ENCODE peak calls at places on chromosome 10, in five cellular contexts. One of them, this sample, is unnamed.
A peak's percentile ranks its signal among the peaks of the same experiment; 100 is the strongest.

GRCh38 chr10:132846631-132847415 is 60.9 kb upstream of the NKX6-2 start:
- DNase-seq in pancreas: peak; percentile 46
- DNase-seq in NCI-H1092 treated with DMSO at 0.1 percent for 48 hours: no peak
- DNase-seq in psoas muscle: peak; percentile 34
- DNase-seq in central memory CD8-positive, alpha-beta T cell: peak; percentile 6
- DNase-seq in this sample: no peak

GRCh38 chr10:12902959-12903358 is 98.6 kb downstream of the CCDC3 start:
- DNase-seq in pancreas: no peak
- DNase-seq in NCI-H1092 treated with DMSO at 0.1 percent for 48 hours: no peak
- DNase-seq in psoas muscle: no peak
- DNase-seq in central memory CD8-positive, alpha-beta T cell: no peak
- DNase-seq in this sample: no peak

GRCh38 chr10:79266543-79267312 is 80.5 kb upstream of the PPIF start:
- DNase-seq in pancreas: no peak
- DNase-seq in NCI-H1092 treated with DMSO at 0.1 percent for 48 hours: no peak
- DNase-seq in psoas muscle: peak; percentile 80
- DNase-seq in central memory CD8-positive, alpha-beta T cell: no peak
- DNase-seq in this sample: no peak

GRCh38 chr10:79046991-79047874 is 21.5 kb upstream of the ZMIZ1 start:
- DNase-seq in pancreas: peak; percentile 51
- DNase-seq in NCI-H1092 treated with DMSO at 0.1 percent for 48 hours: no peak
- DNase-seq in psoas muscle: no peak
- DNase-seq in central memory CD8-positive, alpha-beta T cell: no peak
- DNase-seq in this sample: no peak

GRCh38 chr10:44195120-44196007 is 189.5 kb downstream of the CXCL12 start:
- DNase-seq in pancreas: peak; percentile 69
- DNase-seq in NCI-H1092 treated with DMSO at 0.1 percent for 48 hours: no peak
- DNase-seq in psoas muscle: peak; percentile 80
- DNase-seq in central memory CD8-positive, alpha-beta T cell: no peak
- DNase-seq in this sample: no peak

GRCh38 chr10:27695704-27696103 is 49.9 kb downstream of the MKX start:
- DNase-seq in pancreas: no peak
- DNase-seq in NCI-H1092 treated with DMSO at 0.1 percent for 48 hours: no peak
- DNase-seq in psoas muscle: no peak
- DNase-seq in central memory CD8-positive, alpha-beta T cell: no peak
- DNase-seq in this sample: no peak

GRCh38 chr10:1754506-1755177 is 17.3 kb upstream of the ADARB2 start:
- DNase-seq in pancreas: no peak
- DNase-seq in NCI-H1092 treated with DMSO at 0.1 percent for 48 hours: no peak
- DNase-seq in psoas muscle: no peak
- DNase-seq in central memory CD8-positive, alpha-beta T cell: no peak
- DNase-seq in this sample: no peak

GRCh38 chr10:78337016-78337415 is 303.4 kb downstream of the RPS24 start:
- DNase-seq in pancreas: no peak
- DNase-seq in NCI-H1092 treated with DMSO at 0.1 percent for 48 hours: no peak
- DNase-seq in psoas muscle: no peak
- DNase-seq in central memory CD8-positive, alpha-beta T cell: no peak
- DNase-seq in this sample: no peak

GRCh38 chr10:121152935-121153334 is 301.8 kb downstream of the WDR11 start:
- DNase-seq in pancreas: no peak
- DNase-seq in NCI-H1092 treated with DMSO at 0.1 percent for 48 hours: no peak
- DNase-seq in psoas muscle: no peak
- DNase-seq in central memory CD8-positive, alpha-beta T cell: no peak
- DNase-seq in this sample: no peak

GRCh38 chr10:128173383-128173782 is 47.2 kb upstream of the MKI67 start:
- DNase-seq in pancreas: no peak
- DNase-seq in NCI-H1092 treated with DMSO at 0.1 percent for 48 hours: no peak
- DNase-seq in psoas muscle: no peak
- DNase-seq in central memory CD8-positive, alpha-beta T cell: no peak
- DNase-seq in this sample: no peak

GRCh38 chr10:83957168-83957750 is 182.1 kb upstream of the GHITM start:
- DNase-seq in pancreas: no peak
- DNase-seq in NCI-H1092 treated with DMSO at 0.1 percent for 48 hours: no peak
- DNase-seq in psoas muscle: no peak
- DNase-seq in central memory CD8-positive, alpha-beta T cell: no peak
- DNase-seq in this sample: no peak

GRCh38 chr10:78540355-78541076 is 506.9 kb downstream of the RPS24 start:
- DNase-seq in pancreas: no peak
- DNase-seq in NCI-H1092 treated with DMSO at 0.1 percent for 48 hours: no peak
- DNase-seq in psoas muscle: no peak
- DNase-seq in central memory CD8-positive, alpha-beta T cell: no peak
- DNase-seq in this sample: no peak

GRCh38 chr10:74924251-74924954 is 98.0 kb downstream of the KAT6B start:
- DNase-seq in pancreas: no peak
- DNase-seq in NCI-H1092 treated with DMSO at 0.1 percent for 48 hours: no peak
- DNase-seq in psoas muscle: no peak
- DNase-seq in central memory CD8-positive, alpha-beta T cell: no peak
- DNase-seq in this sample: no peak

GRCh38 chr10:636769-637168 is 52.7 kb downstream of the DIP2C start:
- DNase-seq in pancreas: no peak
- DNase-seq in NCI-H1092 treated with DMSO at 0.1 percent for 48 hours: no peak
- DNase-seq in psoas muscle: no peak
- DNase-seq in central memory CD8-positive, alpha-beta T cell: no peak
- DNase-seq in this sample: no peak

GRCh38 chr10:16602104-16602735 is 80.5 kb upstream of the C1QL3 start:
- DNase-seq in pancreas: no peak
- DNase-seq in NCI-H1092 treated with DMSO at 0.1 percent for 48 hours: no peak
- DNase-seq in psoas muscle: no peak
- DNase-seq in central memory CD8-positive, alpha-beta T cell: no peak
- DNase-seq in this sample: no peak

GRCh38 chr10:104328916-104329710 is 9.2 kb downstream of the ITPRIP start:
- DNase-seq in pancreas: no peak
- DNase-seq in NCI-H1092 treated with DMSO at 0.1 percent for 48 hours: peak; percentile 36
- DNase-seq in psoas muscle: peak; percentile 81
- DNase-seq in central memory CD8-positive, alpha-beta T cell: peak; percentile 65
- DNase-seq in this sample: no peak

GRCh38 chr10:25206693-25207414 is 32.1 kb downstream of the GPR158 start:
- DNase-seq in pancreas: no peak
- DNase-seq in NCI-H1092 treated with DMSO at 0.1 percent for 48 hours: no peak
- DNase-seq in psoas muscle: no peak
- DNase-seq in central memory CD8-positive, alpha-beta T cell: no peak
- DNase-seq in this sample: no peak

GRCh38 chr10:70662362-70663220 is 9.7 kb upstream of the ADAMTS14 start:
- DNase-seq in pancreas: no peak
- DNase-seq in NCI-H1092 treated with DMSO at 0.1 percent for 48 hours: no peak
- DNase-seq in psoas muscle: no peak
- DNase-seq in central memory CD8-positive, alpha-beta T cell: no peak
- DNase-seq in this sample: no peak

GRCh38 chr10:84352251-84352842 is 24.0 kb downstream of the CCSER2 start:
- DNase-seq in pancreas: peak; percentile 65
- DNase-seq in NCI-H1092 treated with DMSO at 0.1 percent for 48 hours: peak; percentile 4
- DNase-seq in psoas muscle: no peak
- DNase-seq in central memory CD8-positive, alpha-beta T cell: peak; percentile 63
- DNase-seq in this sample: peak; percentile 7